ENCODE peak calls at places on chromosomes 12 and 14, in six cellular contexts. O, T, S, V, Z and K are unnamed samples.

GRCh38 chr14:25003537-25003936 is 46.4 kb downstream of the STXBP6 start:
- DNase-seq in O (no peak), T (no peak), S (no peak), V (no peak), Z (no peak), K (no peak)

GRCh38 chr12:96514328-96514727 is 25.0 kb downstream of the CFAP54 start:
- DNase-seq in O (no peak), T (no peak), S (no peak), V (no peak), Z (no peak), K (no peak)

GRCh38 chr12:75650989-75651695 is 139.7 kb upstream of the KRR1 start:
- DNase-seq in O (no peak), T (no peak), S (no peak), V (no peak), Z (no peak), K (no peak)

GRCh38 chr12:182381-182883 is 31.5 kb downstream of the SLC6A12 start:
- DNase-seq in O (no peak), T (no peak), S (peak; percentile 59), V (no peak), Z (no peak), K (no peak)

GRCh38 chr14:92471919-92472318 is 41.7 kb upstream of the RIN3 start:
- DNase-seq in O (no peak), T (no peak), S (no peak), V (no peak), Z (no peak), K (no peak)

GRCh38 chr12:61524851-61525250 is 735.4 kb upstream of the USP15 start:
- DNase-seq in O (no peak), T (no peak), S (no peak), V (no peak), Z (no peak), K (no peak)

GRCh38 chr12:6078378-6079083 is 45.9 kb downstream of the VWF start:
- DNase-seq in O (no peak), T (no peak), S (no peak), V (no peak), Z (no peak), K (no peak)

GRCh38 chr14:75806247-75806876 is 145.3 kb downstream of the TTLL5 start:
- DNase-seq in O (no peak), T (no peak), S (no peak), V (no peak), Z (no peak), K (no peak)

GRCh38 chr12:9999016-9999415 is at the start of gene CLEC1B:
- DNase-seq in O (no peak), T (no peak), S (no peak), V (no peak), Z (no peak), K (no peak)

GRCh38 chr14:50347521-50347920 is 35.4 kb downstream of the DMAC2L start:
- DNase-seq in O (no peak), T (no peak), S (no peak), V (no peak), Z (no peak), K (no peak)

GRCh38 chr12:52566847-52567291 is 6.8 kb downstream of the KRT74 start:
- DNase-seq in O (no peak), T (no peak), S (no peak), V (no peak), Z (no peak), K (no peak)